ENCODE peak calls at places on chromosomes 7 and 10, in eight cellular contexts. One of them, this sample, is unnamed.

GRCh38 chr7:46854958-46855473 is 726.9 kb downstream of the TNS3 start:
- DNase-seq in A549: no peak
- DNase-seq in stimulated activated CD4-positive, alpha-beta T cell treated with anti-CD3 and anti-CD28 coated beads, Interleukin-4, amount 100 ng/mL, for 4 hours: no peak
- DNase-seq in endothelial cell: no peak
- DNase-seq in activated CD8-positive, alpha-beta T cell treated with anti-CD3 and anti-CD28 coated beads, Interleukin-2, amount 10 ng/mL, durations not matched to agents 7 days and 5 days: no peak
- DNase-seq in EH: peak; percentile 91
- DNase-seq in activated T-cell treated with anti-CD3 and anti-CD28 coated beads, Interleukin-2, amount 50 U/mL, for 24 hours: no peak
- DNase-seq in left colon: no peak
- DNase-seq in this sample: no peak

GRCh38 chr10:102876747-102877153 is 7.5 kb downstream of the AS3MT start:
- DNase-seq in endothelial cell: no peak
- DNase-seq in stimulated activated CD4-positive, alpha-beta T cell treated with anti-CD3 and anti-CD28 coated beads, Interleukin-4, amount 100 ng/mL, for 4 hours: no peak
- DNase-seq in A549: no peak
- DNase-seq in EH: no peak
- DNase-seq in activated T-cell treated with anti-CD3 and anti-CD28 coated beads, Interleukin-2, amount 50 U/mL, for 24 hours: no peak
- DNase-seq in left colon: no peak
- DNase-seq in activated CD8-positive, alpha-beta T cell treated with anti-CD3 and anti-CD28 coated beads, Interleukin-2, amount 10 ng/mL, durations not matched to agents 7 days and 5 days: no peak
- DNase-seq in this sample: no peak

GRCh38 chr7:150766334-150766709 is 29.1 kb downstream of the GIMAP5 start:
- DNase-seq in stimulated activated CD4-positive, alpha-beta T cell treated with anti-CD3 and anti-CD28 coated beads, Interleukin-4, amount 100 ng/mL, for 4 hours: no peak
- DNase-seq in A549: no peak
- DNase-seq in EH: no peak
- DNase-seq in endothelial cell: no peak
- DNase-seq in activated T-cell treated with anti-CD3 and anti-CD28 coated beads, Interleukin-2, amount 50 U/mL, for 24 hours: no peak
- DNase-seq in left colon: no peak
- DNase-seq in activated CD8-positive, alpha-beta T cell treated with anti-CD3 and anti-CD28 coated beads, Interleukin-2, amount 10 ng/mL, durations not matched to agents 7 days and 5 days: no peak
- DNase-seq in this sample: no peak

GRCh38 chr10:78956391-78956790 is 112.4 kb upstream of the ZMIZ1 start:
- DNase-seq in activated T-cell treated with anti-CD3 and anti-CD28 coated beads, Interleukin-2, amount 50 U/mL, for 24 hours: no peak
- DNase-seq in activated CD8-positive, alpha-beta T cell treated with anti-CD3 and anti-CD28 coated beads, Interleukin-2, amount 10 ng/mL, durations not matched to agents 7 days and 5 days: no peak
- DNase-seq in stimulated activated CD4-positive, alpha-beta T cell treated with anti-CD3 and anti-CD28 coated beads, Interleukin-4, amount 100 ng/mL, for 4 hours: no peak
- DNase-seq in left colon: no peak
- DNase-seq in EH: no peak
- DNase-seq in endothelial cell: no peak
- DNase-seq in A549: no peak
- DNase-seq in this sample: no peak

GRCh38 chr10:74891048-74891447 is 64.6 kb downstream of the KAT6B start:
- DNase-seq in endothelial cell: no peak
- DNase-seq in stimulated activated CD4-positive, alpha-beta T cell treated with anti-CD3 and anti-CD28 coated beads, Interleukin-4, amount 100 ng/mL, for 4 hours: no peak
- DNase-seq in A549: no peak
- DNase-seq in left colon: no peak
- DNase-seq in activated T-cell treated with anti-CD3 and anti-CD28 coated beads, Interleukin-2, amount 50 U/mL, for 24 hours: no peak
- DNase-seq in EH: no peak
- DNase-seq in activated CD8-positive, alpha-beta T cell treated with anti-CD3 and anti-CD28 coated beads, Interleukin-2, amount 10 ng/mL, durations not matched to agents 7 days and 5 days: no peak
- DNase-seq in this sample: no peak

GRCh38 chr10:99966306-99966705 is 43.4 kb downstream of the DNMBP start:
- DNase-seq in A549: peak; percentile 64
- DNase-seq in activated CD8-positive, alpha-beta T cell treated with anti-CD3 and anti-CD28 coated beads, Interleukin-2, amount 10 ng/mL, durations not matched to agents 7 days and 5 days: no peak
- DNase-seq in endothelial cell: no peak
- DNase-seq in activated T-cell treated with anti-CD3 and anti-CD28 coated beads, Interleukin-2, amount 50 U/mL, for 24 hours: no peak
- DNase-seq in EH: peak; percentile 94
- DNase-seq in left colon: no peak
- DNase-seq in stimulated activated CD4-positive, alpha-beta T cell treated with anti-CD3 and anti-CD28 coated beads, Interleukin-4, amount 100 ng/mL, for 4 hours: no peak
- DNase-seq in this sample: no peak

GRCh38 chr7:130654850-130655249 is 13.7 kb downstream of the COPG2 start:
- DNase-seq in EH: no peak
- DNase-seq in endothelial cell: no peak
- DNase-seq in activated CD8-positive, alpha-beta T cell treated with anti-CD3 and anti-CD28 coated beads, Interleukin-2, amount 10 ng/mL, durations not matched to agents 7 days and 5 days: no peak
- DNase-seq in A549: no peak
- DNase-seq in left colon: no peak
- DNase-seq in activated T-cell treated with anti-CD3 and anti-CD28 coated beads, Interleukin-2, amount 50 U/mL, for 24 hours: no peak
- DNase-seq in stimulated activated CD4-positive, alpha-beta T cell treated with anti-CD3 and anti-CD28 coated beads, Interleukin-4, amount 100 ng/mL, for 4 hours: no peak
- DNase-seq in this sample: no peak

GRCh38 chr10:470339-471003 is 219.0 kb downstream of the DIP2C start:
- DNase-seq in stimulated activated CD4-positive, alpha-beta T cell treated with anti-CD3 and anti-CD28 coated beads, Interleukin-4, amount 100 ng/mL, for 4 hours: no peak
- DNase-seq in EH: no peak
- DNase-seq in activated T-cell treated with anti-CD3 and anti-CD28 coated beads, Interleukin-2, amount 50 U/mL, for 24 hours: peak; percentile 56
- DNase-seq in endothelial cell: no peak
- DNase-seq in activated CD8-positive, alpha-beta T cell treated with anti-CD3 and anti-CD28 coated beads, Interleukin-2, amount 10 ng/mL, durations not matched to agents 7 days and 5 days: peak; percentile 63
- DNase-seq in A549: no peak
- DNase-seq in left colon: no peak
- DNase-seq in this sample: no peak

GRCh38 chr10:106114656-106115186 is 1049.8 kb downstream of the SORCS1 start:
- DNase-seq in activated CD8-positive, alpha-beta T cell treated with anti-CD3 and anti-CD28 coated beads, Interleukin-2, amount 10 ng/mL, durations not matched to agents 7 days and 5 days: no peak
- DNase-seq in A549: no peak
- DNase-seq in stimulated activated CD4-positive, alpha-beta T cell treated with anti-CD3 and anti-CD28 coated beads, Interleukin-4, amount 100 ng/mL, for 4 hours: no peak
- DNase-seq in left colon: no peak
- DNase-seq in activated T-cell treated with anti-CD3 and anti-CD28 coated beads, Interleukin-2, amount 50 U/mL, for 24 hours: no peak
- DNase-seq in EH: no peak
- DNase-seq in endothelial cell: no peak
- DNase-seq in this sample: no peak

GRCh38 chr7:11133436-11133959 is 159.8 kb downstream of the PHF14 start:
- DNase-seq in endothelial cell: no peak
- DNase-seq in activated CD8-positive, alpha-beta T cell treated with anti-CD3 and anti-CD28 coated beads, Interleukin-2, amount 10 ng/mL, durations not matched to agents 7 days and 5 days: no peak
- DNase-seq in left colon: no peak
- DNase-seq in stimulated activated CD4-positive, alpha-beta T cell treated with anti-CD3 and anti-CD28 coated beads, Interleukin-4, amount 100 ng/mL, for 4 hours: no peak
- DNase-seq in EH: no peak
- DNase-seq in activated T-cell treated with anti-CD3 and anti-CD28 coated beads, Interleukin-2, amount 50 U/mL, for 24 hours: no peak
- DNase-seq in A549: no peak
- DNase-seq in this sample: no peak

GRCh38 chr10:52801951-52802350 is 29.4 kb upstream of the MBL2 start:
- DNase-seq in activated CD8-positive, alpha-beta T cell treated with anti-CD3 and anti-CD28 coated beads, Interleukin-2, amount 10 ng/mL, durations not matched to agents 7 days and 5 days: no peak
- DNase-seq in EH: peak; percentile 15
- DNase-seq in stimulated activated CD4-positive, alpha-beta T cell treated with anti-CD3 and anti-CD28 coated beads, Interleukin-4, amount 100 ng/mL, for 4 hours: no peak
- DNase-seq in endothelial cell: no peak
- DNase-seq in A549: no peak
- DNase-seq in activated T-cell treated with anti-CD3 and anti-CD28 coated beads, Interleukin-2, amount 50 U/mL, for 24 hours: no peak
- DNase-seq in left colon: no peak
- DNase-seq in this sample: no peak

GRCh38 chr10:123635131-123635530 is 31.0 kb upstream of the GPR26 start:
- DNase-seq in A549: no peak
- DNase-seq in stimulated activated CD4-positive, alpha-beta T cell treated with anti-CD3 and anti-CD28 coated beads, Interleukin-4, amount 100 ng/mL, for 4 hours: no peak
- DNase-seq in endothelial cell: no peak
- DNase-seq in activated CD8-positive, alpha-beta T cell treated with anti-CD3 and anti-CD28 coated beads, Interleukin-2, amount 10 ng/mL, durations not matched to agents 7 days and 5 days: no peak
- DNase-seq in EH: no peak
- DNase-seq in left colon: no peak
- DNase-seq in activated T-cell treated with anti-CD3 and anti-CD28 coated beads, Interleukin-2, amount 50 U/mL, for 24 hours: no peak
- DNase-seq in this sample: no peak

GRCh38 chr10:69363666-69364065 is 53.1 kb downstream of the TACR2 start:
- DNase-seq in stimulated activated CD4-positive, alpha-beta T cell treated with anti-CD3 and anti-CD28 coated beads, Interleukin-4, amount 100 ng/mL, for 4 hours: no peak
- DNase-seq in left colon: no peak
- DNase-seq in A549: no peak
- DNase-seq in EH: no peak
- DNase-seq in endothelial cell: no peak
- DNase-seq in activated CD8-positive, alpha-beta T cell treated with anti-CD3 and anti-CD28 coated beads, Interleukin-2, amount 10 ng/mL, durations not matched to agents 7 days and 5 days: no peak
- DNase-seq in activated T-cell treated with anti-CD3 and anti-CD28 coated beads, Interleukin-2, amount 50 U/mL, for 24 hours: no peak
- DNase-seq in this sample: no peak

GRCh38 chr7:45239486-45239885 is 81.9 kb downstream of the RAMP3 start:
- DNase-seq in stimulated activated CD4-positive, alpha-beta T cell treated with anti-CD3 and anti-CD28 coated beads, Interleukin-4, amount 100 ng/mL, for 4 hours: no peak
- DNase-seq in left colon: no peak
- DNase-seq in activated T-cell treated with anti-CD3 and anti-CD28 coated beads, Interleukin-2, amount 50 U/mL, for 24 hours: no peak
- DNase-seq in activated CD8-positive, alpha-beta T cell treated with anti-CD3 and anti-CD28 coated beads, Interleukin-2, amount 10 ng/mL, durations not matched to agents 7 days and 5 days: no peak
- DNase-seq in endothelial cell: no peak
- DNase-seq in A549: peak; percentile 23
- DNase-seq in EH: peak; percentile 84
- DNase-seq in this sample: no peak

GRCh38 chr10:19730848-19731247 is 85.4 kb upstream of the PLXDC2 start:
- DNase-seq in activated CD8-positive, alpha-beta T cell treated with anti-CD3 and anti-CD28 coated beads, Interleukin-2, amount 10 ng/mL, durations not matched to agents 7 days and 5 days: no peak
- DNase-seq in endothelial cell: no peak
- DNase-seq in activated T-cell treated with anti-CD3 and anti-CD28 coated beads, Interleukin-2, amount 50 U/mL, for 24 hours: no peak
- DNase-seq in A549: no peak
- DNase-seq in stimulated activated CD4-positive, alpha-beta T cell treated with anti-CD3 and anti-CD28 coated beads, Interleukin-4, amount 100 ng/mL, for 4 hours: no peak
- DNase-seq in left colon: no peak
- DNase-seq in EH: no peak
- DNase-seq in this sample: no peak

GRCh38 chr7:1851731-1852531 is 181.9 kb downstream of the ELFN1 start:
- DNase-seq in activated CD8-positive, alpha-beta T cell treated with anti-CD3 and anti-CD28 coated beads, Interleukin-2, amount 10 ng/mL, durations not matched to agents 7 days and 5 days: no peak
- DNase-seq in A549: no peak
- DNase-seq in endothelial cell: no peak
- DNase-seq in activated T-cell treated with anti-CD3 and anti-CD28 coated beads, Interleukin-2, amount 50 U/mL, for 24 hours: no peak
- DNase-seq in EH: no peak
- DNase-seq in left colon: peak; percentile 14
- DNase-seq in stimulated activated CD4-positive, alpha-beta T cell treated with anti-CD3 and anti-CD28 coated beads, Interleukin-4, amount 100 ng/mL, for 4 hours: no peak
- DNase-seq in this sample: no peak

GRCh38 chr10:14382022-14382421 is 51.3 kb upstream of the FRMD4A start:
- DNase-seq in stimulated activated CD4-positive, alpha-beta T cell treated with anti-CD3 and anti-CD28 coated beads, Interleukin-4, amount 100 ng/mL, for 4 hours: peak; percentile 46
- DNase-seq in EH: no peak
- DNase-seq in left colon: no peak
- DNase-seq in endothelial cell: no peak
- DNase-seq in A549: no peak
- DNase-seq in activated T-cell treated with anti-CD3 and anti-CD28 coated beads, Interleukin-2, amount 50 U/mL, for 24 hours: peak; percentile 59
- DNase-seq in activated CD8-positive, alpha-beta T cell treated with anti-CD3 and anti-CD28 coated beads, Interleukin-2, amount 10 ng/mL, durations not matched to agents 7 days and 5 days: peak; percentile 37
- DNase-seq in this sample: no peak

GRCh38 chr10:33270971-33271370 is 63.5 kb downstream of the NRP1 start:
- DNase-seq in left colon: no peak
- DNase-seq in A549: no peak
- DNase-seq in activated T-cell treated with anti-CD3 and anti-CD28 coated beads, Interleukin-2, amount 50 U/mL, for 24 hours: no peak
- DNase-seq in EH: no peak
- DNase-seq in activated CD8-positive, alpha-beta T cell treated with anti-CD3 and anti-CD28 coated beads, Interleukin-2, amount 10 ng/mL, durations not matched to agents 7 days and 5 days: no peak
- DNase-seq in stimulated activated CD4-positive, alpha-beta T cell treated with anti-CD3 and anti-CD28 coated beads, Interleukin-4, amount 100 ng/mL, for 4 hours: no peak
- DNase-seq in endothelial cell: no peak
- DNase-seq in this sample: no peak

GRCh38 chr10:124875596-124875995 is 66.3 kb upstream of the ZRANB1 start:
- DNase-seq in A549: no peak
- DNase-seq in activated CD8-positive, alpha-beta T cell treated with anti-CD3 and anti-CD28 coated beads, Interleukin-2, amount 10 ng/mL, durations not matched to agents 7 days and 5 days: no peak
- DNase-seq in stimulated activated CD4-positive, alpha-beta T cell treated with anti-CD3 and anti-CD28 coated beads, Interleukin-4, amount 100 ng/mL, for 4 hours: no peak
- DNase-seq in EH: peak; percentile 71
- DNase-seq in endothelial cell: no peak
- DNase-seq in activated T-cell treated with anti-CD3 and anti-CD28 coated beads, Interleukin-2, amount 50 U/mL, for 24 hours: no peak
- DNase-seq in left colon: no peak
- DNase-seq in this sample: no peak

GRCh38 chr7:34084651-34085050 is 179.3 kb downstream of the BMPER start:
- DNase-seq in EH: no peak
- DNase-seq in activated CD8-positive, alpha-beta T cell treated with anti-CD3 and anti-CD28 coated beads, Interleukin-2, amount 10 ng/mL, durations not matched to agents 7 days and 5 days: no peak
- DNase-seq in endothelial cell: no peak
- DNase-seq in activated T-cell treated with anti-CD3 and anti-CD28 coated beads, Interleukin-2, amount 50 U/mL, for 24 hours: no peak
- DNase-seq in A549: no peak
- DNase-seq in stimulated activated CD4-positive, alpha-beta T cell treated with anti-CD3 and anti-CD28 coated beads, Interleukin-4, amount 100 ng/mL, for 4 hours: no peak
- DNase-seq in left colon: no peak
- DNase-seq in this sample: no peak

GRCh38 chr10:124065382-124066155 is 27.8 kb downstream of the CHST15 start:
- DNase-seq in endothelial cell: no peak
- DNase-seq in activated T-cell treated with anti-CD3 and anti-CD28 coated beads, Interleukin-2, amount 50 U/mL, for 24 hours: no peak
- DNase-seq in left colon: no peak
- DNase-seq in A549: no peak
- DNase-seq in EH: no peak
- DNase-seq in stimulated activated CD4-positive, alpha-beta T cell treated with anti-CD3 and anti-CD28 coated beads, Interleukin-4, amount 100 ng/mL, for 4 hours: no peak
- DNase-seq in activated CD8-positive, alpha-beta T cell treated with anti-CD3 and anti-CD28 coated beads, Interleukin-2, amount 10 ng/mL, durations not matched to agents 7 days and 5 days: no peak
- DNase-seq in this sample: no peak

GRCh38 chr10:24444337-24444736 is 235.4 kb downstream of the KIAA1217 start:
- DNase-seq in endothelial cell: no peak
- DNase-seq in activated T-cell treated with anti-CD3 and anti-CD28 coated beads, Interleukin-2, amount 50 U/mL, for 24 hours: no peak
- DNase-seq in stimulated activated CD4-positive, alpha-beta T cell treated with anti-CD3 and anti-CD28 coated beads, Interleukin-4, amount 100 ng/mL, for 4 hours: no peak
- DNase-seq in A549: no peak
- DNase-seq in left colon: no peak
- DNase-seq in activated CD8-positive, alpha-beta T cell treated with anti-CD3 and anti-CD28 coated beads, Interleukin-2, amount 10 ng/mL, durations not matched to agents 7 days and 5 days: no peak
- DNase-seq in EH: peak; percentile 98
- DNase-seq in this sample: no peak

GRCh38 chr10:30645340-30645827 is 15.8 kb upstream of the LYZL2 start:
- DNase-seq in stimulated activated CD4-positive, alpha-beta T cell treated with anti-CD3 and anti-CD28 coated beads, Interleukin-4, amount 100 ng/mL, for 4 hours: no peak
- DNase-seq in left colon: no peak
- DNase-seq in EH: peak; percentile 53
- DNase-seq in activated T-cell treated with anti-CD3 and anti-CD28 coated beads, Interleukin-2, amount 50 U/mL, for 24 hours: no peak
- DNase-seq in activated CD8-positive, alpha-beta T cell treated with anti-CD3 and anti-CD28 coated beads, Interleukin-2, amount 10 ng/mL, durations not matched to agents 7 days and 5 days: no peak
- DNase-seq in endothelial cell: no peak
- DNase-seq in A549: no peak
- DNase-seq in this sample: no peak

GRCh38 chr7:35536396-35536826 is 158.5 kb downstream of the HERPUD2 start:
- DNase-seq in activated T-cell treated with anti-CD3 and anti-CD28 coated beads, Interleukin-2, amount 50 U/mL, for 24 hours: no peak
- DNase-seq in EH: no peak
- DNase-seq in stimulated activated CD4-positive, alpha-beta T cell treated with anti-CD3 and anti-CD28 coated beads, Interleukin-4, amount 100 ng/mL, for 4 hours: no peak
- DNase-seq in endothelial cell: no peak
- DNase-seq in activated CD8-positive, alpha-beta T cell treated with anti-CD3 and anti-CD28 coated beads, Interleukin-2, amount 10 ng/mL, durations not matched to agents 7 days and 5 days: no peak
- DNase-seq in left colon: no peak
- DNase-seq in A549: no peak
- DNase-seq in this sample: no peak

GRCh38 chr10:49740346-49741107 is 21.6 kb downstream of the OGDHL start:
- DNase-seq in A549: no peak
- DNase-seq in left colon: no peak
- DNase-seq in EH: no peak
- DNase-seq in activated T-cell treated with anti-CD3 and anti-CD28 coated beads, Interleukin-2, amount 50 U/mL, for 24 hours: no peak
- DNase-seq in stimulated activated CD4-positive, alpha-beta T cell treated with anti-CD3 and anti-CD28 coated beads, Interleukin-4, amount 100 ng/mL, for 4 hours: no peak
- DNase-seq in endothelial cell: no peak
- DNase-seq in activated CD8-positive, alpha-beta T cell treated with anti-CD3 and anti-CD28 coated beads, Interleukin-2, amount 10 ng/mL, durations not matched to agents 7 days and 5 days: peak; percentile 18
- DNase-seq in this sample: no peak

GRCh38 chr10:89073719-89074118 is 83.1 kb downstream of the FAS start:
- DNase-seq in activated T-cell treated with anti-CD3 and anti-CD28 coated beads, Interleukin-2, amount 50 U/mL, for 24 hours: no peak
- DNase-seq in EH: peak; percentile 58
- DNase-seq in left colon: no peak
- DNase-seq in activated CD8-positive, alpha-beta T cell treated with anti-CD3 and anti-CD28 coated beads, Interleukin-2, amount 10 ng/mL, durations not matched to agents 7 days and 5 days: no peak
- DNase-seq in A549: no peak
- DNase-seq in stimulated activated CD4-positive, alpha-beta T cell treated with anti-CD3 and anti-CD28 coated beads, Interleukin-4, amount 100 ng/mL, for 4 hours: no peak
- DNase-seq in endothelial cell: no peak
- DNase-seq in this sample: no peak

GRCh38 chr10:78365711-78366110 is 332.0 kb downstream of the RPS24 start:
- DNase-seq in endothelial cell: no peak
- DNase-seq in activated CD8-positive, alpha-beta T cell treated with anti-CD3 and anti-CD28 coated beads, Interleukin-2, amount 10 ng/mL, durations not matched to agents 7 days and 5 days: no peak
- DNase-seq in EH: no peak
- DNase-seq in left colon: no peak
- DNase-seq in stimulated activated CD4-positive, alpha-beta T cell treated with anti-CD3 and anti-CD28 coated beads, Interleukin-4, amount 100 ng/mL, for 4 hours: no peak
- DNase-seq in activated T-cell treated with anti-CD3 and anti-CD28 coated beads, Interleukin-2, amount 50 U/mL, for 24 hours: no peak
- DNase-seq in A549: no peak
- DNase-seq in this sample: no peak

GRCh38 chr10:58754419-58755180 is 241.9 kb downstream of the BICC1 start:
- DNase-seq in stimulated activated CD4-positive, alpha-beta T cell treated with anti-CD3 and anti-CD28 coated beads, Interleukin-4, amount 100 ng/mL, for 4 hours: no peak
- DNase-seq in activated CD8-positive, alpha-beta T cell treated with anti-CD3 and anti-CD28 coated beads, Interleukin-2, amount 10 ng/mL, durations not matched to agents 7 days and 5 days: no peak
- DNase-seq in endothelial cell: no peak
- DNase-seq in activated T-cell treated with anti-CD3 and anti-CD28 coated beads, Interleukin-2, amount 50 U/mL, for 24 hours: no peak
- DNase-seq in EH: peak; percentile 44
- DNase-seq in left colon: no peak
- DNase-seq in A549: no peak
- DNase-seq in this sample: no peak

GRCh38 chr10:73773152-73773879 is 8.5 kb upstream of the CHCHD1 start:
- DNase-seq in A549: no peak
- DNase-seq in left colon: no peak
- DNase-seq in activated CD8-positive, alpha-beta T cell treated with anti-CD3 and anti-CD28 coated beads, Interleukin-2, amount 10 ng/mL, durations not matched to agents 7 days and 5 days: peak; percentile 43
- DNase-seq in stimulated activated CD4-positive, alpha-beta T cell treated with anti-CD3 and anti-CD28 coated beads, Interleukin-4, amount 100 ng/mL, for 4 hours: peak; percentile 25
- DNase-seq in EH: no peak
- DNase-seq in endothelial cell: no peak
- DNase-seq in activated T-cell treated with anti-CD3 and anti-CD28 coated beads, Interleukin-2, amount 50 U/mL, for 24 hours: no peak
- DNase-seq in this sample: no peak

GRCh38 chr10:46536171-46536570 is 20.3 kb downstream of the GPRIN2 start:
- DNase-seq in stimulated activated CD4-positive, alpha-beta T cell treated with anti-CD3 and anti-CD28 coated beads, Interleukin-4, amount 100 ng/mL, for 4 hours: no peak
- DNase-seq in left colon: peak; percentile 27
- DNase-seq in A549: no peak
- DNase-seq in EH: no peak
- DNase-seq in activated CD8-positive, alpha-beta T cell treated with anti-CD3 and anti-CD28 coated beads, Interleukin-2, amount 10 ng/mL, durations not matched to agents 7 days and 5 days: no peak
- DNase-seq in activated T-cell treated with anti-CD3 and anti-CD28 coated beads, Interleukin-2, amount 50 U/mL, for 24 hours: no peak
- DNase-seq in endothelial cell: no peak
- DNase-seq in this sample: no peak

GRCh38 chr10:93926613-93927012 is 32.8 kb downstream of the SLC35G1 start:
- DNase-seq in stimulated activated CD4-positive, alpha-beta T cell treated with anti-CD3 and anti-CD28 coated beads, Interleukin-4, amount 100 ng/mL, for 4 hours: no peak
- DNase-seq in A549: no peak
- DNase-seq in endothelial cell: no peak
- DNase-seq in activated T-cell treated with anti-CD3 and anti-CD28 coated beads, Interleukin-2, amount 50 U/mL, for 24 hours: no peak
- DNase-seq in left colon: no peak
- DNase-seq in EH: no peak
- DNase-seq in activated CD8-positive, alpha-beta T cell treated with anti-CD3 and anti-CD28 coated beads, Interleukin-2, amount 10 ng/mL, durations not matched to agents 7 days and 5 days: no peak
- DNase-seq in this sample: no peak

GRCh38 chr10:128870830-128871597 is 596.0 kb upstream of the MGMT start:
- DNase-seq in EH: no peak
- DNase-seq in left colon: no peak
- DNase-seq in activated CD8-positive, alpha-beta T cell treated with anti-CD3 and anti-CD28 coated beads, Interleukin-2, amount 10 ng/mL, durations not matched to agents 7 days and 5 days: no peak
- DNase-seq in activated T-cell treated with anti-CD3 and anti-CD28 coated beads, Interleukin-2, amount 50 U/mL, for 24 hours: no peak
- DNase-seq in stimulated activated CD4-positive, alpha-beta T cell treated with anti-CD3 and anti-CD28 coated beads, Interleukin-4, amount 100 ng/mL, for 4 hours: no peak
- DNase-seq in A549: no peak
- DNase-seq in endothelial cell: no peak
- DNase-seq in this sample: no peak

GRCh38 chr7:39735903-39736302 is 112.5 kb downstream of the RALA start:
- DNase-seq in A549: no peak
- DNase-seq in EH: peak; percentile 56
- DNase-seq in stimulated activated CD4-positive, alpha-beta T cell treated with anti-CD3 and anti-CD28 coated beads, Interleukin-4, amount 100 ng/mL, for 4 hours: no peak
- DNase-seq in left colon: no peak
- DNase-seq in endothelial cell: no peak
- DNase-seq in activated T-cell treated with anti-CD3 and anti-CD28 coated beads, Interleukin-2, amount 50 U/mL, for 24 hours: no peak
- DNase-seq in activated CD8-positive, alpha-beta T cell treated with anti-CD3 and anti-CD28 coated beads, Interleukin-2, amount 10 ng/mL, durations not matched to agents 7 days and 5 days: no peak
- DNase-seq in this sample: no peak

GRCh38 chr10:48317321-48317990 is 11.0 kb downstream of the MAPK8 start:
- DNase-seq in A549: no peak
- DNase-seq in left colon: no peak
- DNase-seq in activated T-cell treated with anti-CD3 and anti-CD28 coated beads, Interleukin-2, amount 50 U/mL, for 24 hours: no peak
- DNase-seq in stimulated activated CD4-positive, alpha-beta T cell treated with anti-CD3 and anti-CD28 coated beads, Interleukin-4, amount 100 ng/mL, for 4 hours: no peak
- DNase-seq in activated CD8-positive, alpha-beta T cell treated with anti-CD3 and anti-CD28 coated beads, Interleukin-2, amount 10 ng/mL, durations not matched to agents 7 days and 5 days: no peak
- DNase-seq in endothelial cell: no peak
- DNase-seq in EH: no peak
- DNase-seq in this sample: no peak